ENCODE peak calls at places on chromosomes 2 and 18, in four cellular contexts. H is GM23248; S is GM06990; I is effector memory CD4-positive, alpha-beta T cell. T is an unnamed sample.
A peak's percentile ranks its signal among the peaks of the same experiment; 100 is the strongest.

GRCh38 chr2:237456200-237456731 is 30.8 kb upstream of the MLPH start:
- DNase-seq in H (peak; percentile 93), S (no peak), I (no peak), T (no peak)

GRCh38 chr2:59236723-59237122 is 995.6 kb upstream of the FANCL start:
- DNase-seq in H (peak; percentile 50), S (no peak), I (no peak), T (no peak)

GRCh38 chr18:53567935-53568574 is 656.4 kb downstream of the MBD2 start:
- DNase-seq in H (peak; percentile 50), S (peak; percentile 5), I (no peak), T (peak; percentile 4)

GRCh38 chr2:20573611-20574422 is 77.1 kb downstream of the HS1BP3 start:
- DNase-seq in H (peak; percentile 76), S (no peak), I (no peak), T (no peak)

GRCh38 chr2:188675391-188676011 is 298.7 kb upstream of the COL3A1 start:
- DNase-seq in H (peak; percentile 69), S (no peak), I (no peak), T (no peak)

GRCh38 chr2:86031606-86032005 is 74.1 kb downstream of the POLR1A start:
- DNase-seq in H (no peak), S (no peak), I (no peak), T (no peak)

GRCh38 chr2:106869512-106870276 is 16.3 kb downstream of the ST6GAL2 start:
- DNase-seq in H (no peak), S (no peak), I (no peak), T (no peak)

GRCh38 chr18:49492694-49493033 is 5.6 kb upstream of the C18orf32 start:
- DNase-seq in H (no peak), S (no peak), I (no peak), T (no peak)

GRCh38 chr2:237496428-237496827 is 9.4 kb downstream of the MLPH start:
- DNase-seq in H (no peak), S (no peak), I (no peak), T (no peak)

GRCh38 chr18:3947383-3947782 is 497.4 kb downstream of the TGIF1 start:
- DNase-seq in H (no peak), S (peak; percentile 22), I (no peak), T (no peak)

GRCh38 chr2:31138037-31138962 is at the start of gene GALNT14:
- DNase-seq in H (peak; percentile 82), S (peak; percentile 72), I (no peak), T (peak; percentile 61)

GRCh38 chr2:14256890-14257289 is 375.6 kb upstream of the LRATD1 start:
- DNase-seq in H (no peak), S (no peak), I (no peak), T (no peak)

GRCh38 chr2:99662761-99663341 is 173.0 kb upstream of the REV1 start:
- DNase-seq in H (peak; percentile 94), S (no peak), I (no peak), T (no peak)

GRCh38 chr18:13241083-13241892 is 22.7 kb downstream of the LDLRAD4 start:
- DNase-seq in H (no peak), S (no peak), I (no peak), T (no peak)
- H3K27me3 ChIP-seq in H (no peaks in the 10 kb centered on the region), S (no peaks in the 10 kb centered on the region), I (no peaks in the 10 kb centered on the region), T (no peaks in the 10 kb centered on the region)

DNA sequence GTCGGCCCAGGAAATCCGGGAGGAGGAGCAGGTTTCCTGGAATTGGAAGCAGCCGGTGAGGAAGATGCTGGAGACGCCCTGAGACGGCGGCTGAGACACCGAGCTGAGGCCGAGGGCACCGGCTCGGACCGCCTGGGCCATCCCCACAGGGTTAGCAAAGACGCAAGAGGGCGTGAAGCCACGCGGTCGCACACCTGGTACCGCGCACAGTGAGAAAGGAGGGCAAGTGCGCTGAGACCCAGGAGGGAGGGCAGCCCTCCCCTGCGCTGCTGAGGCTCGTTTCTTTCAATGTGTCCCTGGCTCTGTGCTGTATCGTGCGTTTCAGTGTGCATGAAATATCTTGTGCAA is 54.5 kb upstream of the SALL3 start:
- DNase-seq in H (no peak), S (no peak), I (no peak), T (no peak)
- H3K27me3 ChIP-seq in H (no peaks in the 10 kb centered on the region), S (no peaks in the 10 kb centered on the region), I (no peaks in the 10 kb centered on the region), T (no peaks in the 10 kb centered on the region)

GRCh38 chr18:10784596-10785202 is 258.9 kb downstream of the NAPG start:
- DNase-seq in H (no peak), S (no peak), I (no peak), T (no peak)

GRCh38 chr18:10787293-10787901 is 261.6 kb downstream of the NAPG start:
- DNase-seq in H (peak; percentile 85), S (peak; percentile 45), I (peak; percentile 45), T (peak; percentile 89)

GRCh38 chr18:10785798-10786197 is 260.0 kb downstream of the NAPG start:
- DNase-seq in H (no peak), S (no peak), I (no peak), T (no peak)

DNA sequence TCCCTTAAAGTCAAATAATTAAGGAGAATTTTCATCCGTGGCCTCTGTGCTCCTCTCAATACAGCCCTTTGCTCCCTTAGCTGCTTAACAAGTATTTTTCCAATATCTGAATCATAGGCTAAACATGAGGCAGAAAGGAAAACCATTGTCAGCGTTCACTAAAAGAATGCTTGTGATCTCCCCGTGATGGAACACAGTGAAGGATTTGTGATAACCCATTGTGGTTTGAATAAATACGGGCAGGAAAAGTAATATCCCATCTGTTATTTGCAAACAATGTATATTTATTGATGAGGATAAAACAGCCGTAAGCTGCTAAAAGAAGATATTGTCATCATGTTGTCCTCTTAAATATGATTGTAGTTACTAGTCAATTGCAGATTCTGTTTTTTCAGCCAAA is 258.1 kb downstream of the NAPG start:
- DNase-seq in H (no peak), S (no peak), I (no peak), T (no peak)
- H3K27me3 ChIP-seq in H (no peaks in the 10 kb centered on the region), S (no peaks in the 10 kb centered on the region), I (no peaks in the 10 kb centered on the region), T (peaks cover 16% of the 10 kb centered on the region)

GRCh38 chr2:29225814-29226213 is 110.6 kb downstream of the CLIP4 start:
- DNase-seq in H (no peak), S (no peak), I (no peak), T (no peak)

GRCh38 chr2:29224693-29225551 is 109.7 kb downstream of the CLIP4 start:
- DNase-seq in H (no peak), S (no peak), I (no peak), T (no peak)

GRCh38 chr2:29222381-29223179 is 107.4 kb downstream of the CLIP4 start:
- DNase-seq in H (no peak), S (no peak), I (no peak), T (no peak)

GRCh38 chr2:29223851-29224692 is 108.9 kb downstream of the CLIP4 start:
- DNase-seq in H (peak; percentile 25), S (no peak), I (no peak), T (no peak)

DNA sequence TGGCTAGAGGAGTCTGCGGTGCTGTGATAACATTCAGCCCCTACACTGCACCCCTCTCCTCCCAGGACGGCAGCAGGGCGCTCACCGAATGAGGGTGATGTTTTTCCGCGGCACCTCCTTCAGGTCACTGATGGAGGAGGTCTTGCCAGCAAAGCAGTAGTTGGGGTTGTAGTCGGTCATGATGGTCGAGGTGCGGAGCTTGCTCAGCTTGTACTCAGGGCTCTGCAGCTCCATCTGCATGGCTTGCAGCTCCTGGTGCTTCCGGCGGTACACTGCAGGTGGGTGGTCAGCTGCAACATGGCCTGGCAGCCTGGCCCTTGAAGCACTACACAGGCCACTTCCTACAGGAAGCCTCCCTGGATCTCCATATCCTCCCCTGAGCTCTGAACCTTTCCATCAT is 108.0 kb downstream of the CLIP4 start:
- DNase-seq in H (no peak), S (no peak), I (no peak), T (no peak)
- H3K27me3 ChIP-seq in H (peaks cover 26% of the 10 kb centered on the region), S (no peaks in the 10 kb centered on the region), I (no peaks in the 10 kb centered on the region), T (peaks cover 11% of the 10 kb centered on the region)

GRCh38 chr18:79528296-79528695 is 132.6 kb downstream of the NFATC1 start:
- DNase-seq in H (no peak), S (no peak), I (no peak), T (no peak)

GRCh38 chr18:79530821-79531220 is 135.1 kb downstream of the NFATC1 start:
- DNase-seq in H (no peak), S (peak; percentile 3), I (no peak), T (no peak)

GRCh38 chr18:79528846-79529245 is 133.1 kb downstream of the NFATC1 start:
- DNase-seq in H (peak; percentile 70), S (peak; percentile 34), I (peak; percentile 44), T (peak; percentile 66)

GRCh38 chr18:79529991-79530390 is 134.3 kb downstream of the NFATC1 start:
- DNase-seq in H (no peak), S (no peak), I (no peak), T (no peak)

DNA sequence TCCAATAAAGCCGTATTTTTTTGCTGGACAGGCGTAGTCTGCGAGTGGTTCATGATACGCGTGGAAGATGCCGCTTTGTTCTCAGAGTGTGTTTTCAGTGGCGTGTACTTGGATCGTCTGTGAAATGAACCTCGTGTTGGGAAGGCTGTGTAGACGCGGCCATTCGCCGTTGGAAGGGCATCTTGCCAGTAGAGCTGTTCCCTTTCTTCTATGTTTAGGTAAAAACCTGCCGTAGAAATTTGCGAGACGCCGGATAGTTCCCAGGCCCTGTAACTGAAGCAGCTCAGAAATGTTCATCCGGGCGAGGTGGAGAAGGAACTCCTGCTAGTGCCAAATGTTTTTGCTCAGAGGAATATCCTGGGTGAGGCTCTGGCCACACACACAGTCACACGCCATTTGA is 133.6 kb downstream of the NFATC1 start:
- DNase-seq in H (no peak), S (no peak), I (no peak), T (no peak)
- H3K27me3 ChIP-seq in H (peaks cover 7% of the 10 kb centered on the region), S (no peaks in the 10 kb centered on the region), I (no peaks in the 10 kb centered on the region), T (no peaks in the 10 kb centered on the region)

GRCh38 chr2:219517954-219518778 is 3.9 kb downstream of the ASIC4 start:
- DNase-seq in H (no peak), S (no peak), I (no peak), T (no peak)

GRCh38 chr2:219514836-219515235 is 554 bp downstream of the ASIC4 start:
- DNase-seq in H (no peak), S (no peak), I (no peak), T (no peak)

GRCh38 chr2:219514196-219514761 is at the start of gene ASIC4:
- DNase-seq in H (no peak), S (no peak), I (no peak), T (peak; percentile 31)

GRCh38 chr2:219513787-219514186 is 495 bp upstream of the ASIC4 start:
- DNase-seq in H (no peak), S (no peak), I (no peak), T (no peak)

GRCh38 chr2:219515874-219516629 is 1.8 kb downstream of the ASIC4 start:
- DNase-seq in H (no peak), S (no peak), I (no peak), T (no peak)
- H3K27me3 ChIP-seq in H (peaks cover 17% of the 10 kb centered on the region), S (peaks cover 5% of the 10 kb centered on the region), I (peaks cover 20% of the 10 kb centered on the region), T (peaks cover 56% of the 10 kb centered on the region)

T was measured in DND-41.